ENCODE peak calls at places on chromosomes 5 and 9, in six cellular contexts. Q is lower lobe of right lung, B is WTC11, K is HL-60, Y is vagina, W is B cell. U is an unnamed sample.

GRCh38 chr9:88534456-88535225 is at the start of gene NXNL2:
- DNase-seq in Y (peak; percentile 93), W (no peak), B (peak; percentile 83), Q (peak; percentile 85), K (peak; percentile 44), U (peak; percentile 88)

GRCh38 chr5:35478856-35479682 is 138.6 kb upstream of the SPEF2 start:
- DNase-seq in B (no peak), K (no peak), Q (no peak), W (no peak), Y (no peak), U (no peak)

GRCh38 chr5:37248387-37248969 is 698 bp downstream of the CPLANE1 start:
- DNase-seq in Y (no peak), W (no peak), B (no peak), K (no peak), Q (no peak), U (no peak)

GRCh38 chr9:133737071-133737773 is 930 bp downstream of the SARDH start:
- DNase-seq in Q (no peak), B (no peak), Y (peak; percentile 64), W (no peak), K (no peak), U (no peak)

GRCh38 chr9:38263534-38263933 is 129.0 kb upstream of the ALDH1B1 start:
- DNase-seq in W (no peak), Y (no peak), Q (no peak), K (no peak), B (no peak), U (no peak)

GRCh38 chr9:126650830-126651341 is 37.2 kb downstream of the LMX1B start:
- DNase-seq in Q (no peak), W (no peak), K (no peak), Y (no peak), B (no peak), U (no peak)

GRCh38 chr5:89417990-89418820 is 535.2 kb upstream of the MEF2C start:
- DNase-seq in W (no peak), B (peak; percentile 34), Q (peak; percentile 16), Y (no peak), K (peak; percentile 6), U (no peak)

GRCh38 chr9:121505903-121506640 is 6.4 kb upstream of the GGTA1 start:
- DNase-seq in Q (no peak), B (no peak), Y (no peak), W (no peak), K (no peak), U (no peak)

GRCh38 chr5:169753795-169754194 is 116.7 kb downstream of the DOCK2 start:
- DNase-seq in Y (peak; percentile 20), W (no peak), Q (no peak), B (no peak), K (no peak), U (no peak)

GRCh38 chr5:2910401-2911175 is 159.1 kb upstream of the IRX2 start:
- DNase-seq in K (no peak), B (no peak), W (no peak), Q (no peak), Y (peak; percentile 70), U (no peak)

GRCh38 chr9:135797507-135798302 is 95.7 kb downstream of the KCNT1 start:
- DNase-seq in Q (no peak), W (no peak), Y (no peak), K (no peak), B (peak; percentile 88), U (peak; percentile 81)

GRCh38 chr5:83721878-83722779 is 1.5 kb upstream of the HAPLN1 start:
- DNase-seq in Y (no peak), K (no peak), Q (peak; percentile 59), W (no peak), B (peak; percentile 85), U (peak; percentile 84)

GRCh38 chr9:35518212-35518917 is 28.5 kb downstream of the RUSC2 start:
- DNase-seq in W (no peak), B (peak; percentile 59), Y (no peak), Q (no peak), K (no peak), U (peak; percentile 33)

GRCh38 chr5:173202266-173202875 is 32.6 kb downstream of the NKX2-5 start:
- DNase-seq in W (no peak), Y (no peak), K (no peak), Q (no peak), B (no peak), U (no peak)

GRCh38 chr9:21766096-21766495 is 36.3 kb upstream of the MTAP start:
- DNase-seq in W (no peak), Y (no peak), Q (no peak), B (no peak), K (no peak), U (no peak)

GRCh38 chr5:65121880-65122436 is 353.2 kb downstream of the CWC27 start:
- DNase-seq in B (no peak), W (no peak), K (no peak), Q (no peak), Y (no peak), U (no peak)

GRCh38 chr5:124908603-124909451 is 162.4 kb upstream of the ZNF608 start:
- DNase-seq in Q (no peak), B (no peak), Y (no peak), K (no peak), W (no peak), U (no peak)

GRCh38 chr9:123353041-123353440 is 3.0 kb upstream of the CRB2 start:
- DNase-seq in W (no peak), K (no peak), Y (no peak), Q (no peak), B (no peak), U (no peak)

GRCh38 chr5:137195483-137195882 is 303.6 kb downstream of the SPOCK1 start:
- DNase-seq in Y (no peak), B (no peak), K (no peak), W (no peak), Q (no peak), U (no peak)

GRCh38 chr9:5895782-5896181 is 5.1 kb downstream of the MLANA start:
- DNase-seq in Q (no peak), W (no peak), Y (no peak), K (no peak), B (no peak), U (no peak)

GRCh38 chr5:10451137-10451824 is 9.6 kb downstream of the ROPN1L start:
- DNase-seq in K (peak; percentile 62), B (no peak), Y (peak; percentile 52), Q (no peak), W (no peak), U (no peak)

GRCh38 chr5:103469288-103470065 is 93.1 kb downstream of the NUDT12 start:
- DNase-seq in Y (no peak), B (no peak), K (no peak), Q (no peak), W (no peak), U (no peak)

DNA sequence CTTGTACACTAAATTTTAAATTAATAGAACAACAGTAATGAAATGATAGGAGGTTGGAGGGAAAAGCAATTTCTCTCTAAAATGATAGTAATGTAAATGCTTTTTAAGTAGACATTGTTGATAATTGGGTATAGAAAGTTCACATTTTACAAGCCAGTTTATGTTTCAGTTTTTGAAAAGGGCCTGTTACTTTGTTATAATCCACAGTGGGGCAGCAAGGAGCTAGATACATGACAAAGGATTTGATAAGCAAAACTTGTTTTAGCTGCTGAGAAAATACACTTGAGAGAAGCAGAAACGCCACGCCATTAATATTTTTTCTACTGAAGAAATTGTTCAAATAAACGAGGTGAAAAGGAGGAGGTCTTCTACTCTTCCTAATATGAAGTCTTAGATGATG is 30.2 kb downstream of the SREK1 start:
- DNase-seq in B (no peak), W (no peak), Y (no peak), Q (no peak), K (no peak), U (no peak)
- TF ChIP-seq CTCF in B (no peak), W (peak; percentile 8), Y (no peak), Q (peak; percentile 20), K (no peak), U (no peak)

DNA sequence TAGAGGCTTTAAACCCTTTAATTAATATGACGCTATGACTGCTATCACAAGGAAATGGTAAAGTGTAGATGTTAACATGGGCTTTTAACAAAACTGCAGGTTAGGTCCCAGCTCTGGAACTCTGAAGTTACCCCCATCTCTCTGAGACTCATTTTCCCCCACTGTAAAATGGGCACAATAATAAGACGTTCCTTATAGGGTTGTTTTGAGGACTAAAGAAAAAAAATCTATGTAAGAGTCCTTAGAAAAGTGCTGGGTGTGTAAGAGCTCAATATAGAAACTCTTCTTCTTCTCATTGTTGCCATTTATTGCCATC is 45.8 kb upstream of the STK32A start:
- DNase-seq in W (no peak), B (no peak), Y (no peak), K (no peak), Q (no peak), U (no peak)
- TF ChIP-seq CTCF in W (peak; percentile 34), B (no peak), Y (no peak), K (no peak), Q (no peak), U (peak; percentile 49)

GRCh38 chr9:93536874-93537273 is 39.5 kb upstream of the PHF2 start:
- DNase-seq in Y (no peak), K (peak; percentile 7), W (no peak), Q (no peak), B (no peak), U (no peak)
- TF ChIP-seq CTCF in Y (no peak), K (no peak), W (no peak), Q (no peak), B (no peak), U (no peak)

DNA sequence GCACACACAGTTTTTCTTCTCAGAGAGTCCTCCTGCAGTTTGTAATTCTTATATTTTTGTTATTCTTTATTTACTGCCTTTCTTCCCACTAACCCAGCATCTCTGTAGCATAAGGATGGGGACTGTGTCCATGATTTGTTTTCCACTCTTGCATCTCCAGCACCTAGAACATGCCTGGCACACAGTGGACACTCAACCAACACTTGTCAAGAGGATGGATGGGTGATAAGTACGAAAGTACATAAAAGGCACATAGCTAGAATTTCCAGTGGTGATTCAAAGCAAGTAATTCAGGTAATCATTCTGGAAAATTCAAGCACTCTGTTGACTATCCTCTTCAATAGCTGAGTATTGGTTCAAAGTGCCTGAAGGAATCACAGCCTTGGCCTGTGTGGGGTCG is 60.2 kb upstream of the TRIO start:
- DNase-seq in Q (no peak), K (no peak), Y (no peak), B (no peak), W (no peak), U (no peak)
- TF ChIP-seq CTCF in Q (no peak), K (no peak), Y (no peak), B (no peak), W (no peak), U (no peak)

DNA sequence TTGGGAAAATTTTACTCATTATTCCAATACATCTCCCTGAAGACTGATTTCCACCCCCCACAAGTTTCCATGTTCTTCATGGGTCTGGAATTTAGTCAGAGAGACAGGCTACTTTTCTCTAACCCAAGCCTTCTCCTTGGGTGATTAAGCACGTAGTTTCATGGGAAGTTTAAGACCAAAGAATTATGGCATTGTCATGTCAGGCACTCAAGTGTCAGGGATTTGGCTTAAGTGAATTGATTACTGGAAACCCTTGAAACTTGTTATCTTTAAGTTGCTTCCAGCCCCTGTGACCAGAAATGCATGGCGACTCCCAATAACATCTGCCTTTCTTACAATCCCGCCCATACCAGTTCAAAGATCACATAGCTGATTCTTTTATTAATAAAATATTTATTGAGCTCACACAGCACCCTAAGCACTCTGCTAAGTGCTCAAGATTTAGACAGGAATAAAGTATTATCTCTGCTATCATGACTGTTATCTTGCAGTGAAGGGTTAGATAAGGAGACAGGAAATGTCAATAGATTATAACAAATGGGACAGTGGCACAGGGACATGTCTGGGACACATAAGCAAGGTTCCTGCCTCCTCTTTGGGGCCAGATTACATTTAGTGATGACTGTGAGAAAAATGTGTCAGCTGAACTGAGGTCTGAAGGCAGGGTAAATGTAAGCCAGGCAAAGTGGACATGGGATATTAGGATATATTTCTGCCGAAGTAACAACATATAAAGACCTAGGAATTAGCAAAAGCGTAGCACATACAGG is 241.2 kb upstream of the TNC start:
- DNase-seq in K (no peak), Q (no peak), Y (no peak), B (no peak), W (no peak), U (no peak)
- TF ChIP-seq CTCF in K (no peak), Q (no peak), Y (no peak), B (no peak), W (no peak), U (no peak)

U was measured in endothelial cell.